ENCODE peak calls at places on chromosomes 3 and 15, in four cellular contexts. V is GM23248, S is mesenchymal stem cell, P is neural progenitor cell. K is an unnamed sample.

GRCh38 chr3:101873619-101874018 is 24.3 kb downstream of the NFKBIZ start:
- DNase-seq in V (peak), S (peak), P (no peak), K (no peak)

GRCh38 chr15:99450896-99451358 is 114.9 kb upstream of the MEF2A start:
- DNase-seq in V (peak), S (no peak), P (peak), K (no peak)

GRCh38 chr3:12994357-12994606 is 78.9 kb downstream of the IQSEC1 start:
- DNase-seq in V (peak), S (peak), P (peak), K (no peak)

GRCh38 chr3:7282988-7283387 is 422.1 kb downstream of the GRM7 start:
- DNase-seq in V (no peak), S (peak), P (no peak), K (no peak)

GRCh38 chr3:184347321-184348056 is 10.1 kb downstream of the FAM131A start:
- DNase-seq in V (peak), S (no peak), P (no peak), K (no peak)

GRCh38 chr3:183324083-183324482 is 71.0 kb downstream of the B3GNT5 start:
- DNase-seq in V (peak), S (no peak), P (no peak), K (no peak)

GRCh38 chr3:45409921-45410320 is 21.5 kb downstream of the LARS2 start:
- DNase-seq in V (no peak), S (no peak), P (no peak), K (no peak)

GRCh38 chr15:41892621-41893421 is 1.0 kb downstream of the SPTBN5 start:
- DNase-seq in V (no peak), S (no peak), P (no peak), K (no peak)

GRCh38 chr3:112010631-112011030 is 11.9 kb downstream of the TAGLN3 start:
- DNase-seq in V (no peak), S (no peak), P (no peak), K (no peak)

GRCh38 chr15:53000412-53000811 is 210.3 kb upstream of the ONECUT1 start:
- DNase-seq in V (no peak), S (no peak), P (peak), K (no peak)

GRCh38 chr3:112403101-112403500 is 70.1 kb downstream of the CD200 start:
- DNase-seq in V (no peak), S (no peak), P (no peak), K (no peak)

GRCh38 chr15:68429691-68430470 is 2.1 kb downstream of the ITGA11 start:
- DNase-seq in V (peak), S (peak), P (no peak), K (no peak)

GRCh38 chr15:66369773-66370651 is 13.5 kb upstream of the TIPIN start:
- DNase-seq in V (peak), S (peak), P (no peak), K (no peak)

GRCh38 chr3:113287111-113287817 is 75.9 kb downstream of the BOC start:
- DNase-seq in V (peak), S (peak), P (no peak), K (no peak)

GRCh38 chr3:178480274-178480673 is 56.0 kb upstream of the KCNMB2 start:
- DNase-seq in V (no peak), S (no peak), P (no peak), K (no peak)

GRCh38 chr3:97736928-97737327 is 27.6 kb upstream of the ARL6 start:
- DNase-seq in V (no peak), S (no peak), P (peak), K (no peak)

DNA sequence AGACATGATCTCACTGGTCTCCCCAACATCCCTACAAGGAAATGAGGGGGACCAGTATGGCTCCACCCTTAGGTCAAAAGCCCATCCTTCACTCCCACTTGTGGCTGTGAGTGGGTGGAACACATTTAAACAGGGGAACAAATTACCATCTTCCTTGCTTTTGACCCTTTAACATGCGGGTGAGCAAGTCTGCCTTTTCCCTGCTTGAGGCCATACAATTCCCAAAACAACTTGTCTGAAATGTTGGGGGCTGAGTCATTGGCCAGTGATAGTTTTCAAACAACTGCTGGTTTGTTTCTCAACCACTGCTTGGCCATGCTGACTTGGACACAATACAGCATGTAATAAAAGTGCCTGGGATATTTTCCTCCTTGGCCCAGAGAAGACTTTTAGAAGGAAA is 39.6 kb downstream of the COL8A1 start:
- DNase-seq in V (peak), S (peak), P (no peak), K (no peak)
- H3K9ac ChIP-seq in V (peak), S (peak), P (no peak), K (no peak)

GRCh38 chr3:128584412-128585020 is 66.1 kb downstream of the RPN1 start:
- DNase-seq in V (peak), S (peak), P (peak), K (peak)
- H3K9ac ChIP-seq in V (peak), S (no peak), P (no peak), K (peak)

GRCh38 chr3:71063768-71064287 is 519.7 kb downstream of the FOXP1 start:
- DNase-seq in V (peak), S (peak), P (peak), K (peak)
- H3K9ac ChIP-seq in V (peak), S (peak), P (no peak), K (peak)

GRCh38 chr3:16174389-16174788 is at the start of gene GALNT15:
- DNase-seq in V (peak), S (peak), P (peak), K (no peak)
- H3K9ac ChIP-seq in V (peak), S (peak), P (no peak), K (no peak)

DNA sequence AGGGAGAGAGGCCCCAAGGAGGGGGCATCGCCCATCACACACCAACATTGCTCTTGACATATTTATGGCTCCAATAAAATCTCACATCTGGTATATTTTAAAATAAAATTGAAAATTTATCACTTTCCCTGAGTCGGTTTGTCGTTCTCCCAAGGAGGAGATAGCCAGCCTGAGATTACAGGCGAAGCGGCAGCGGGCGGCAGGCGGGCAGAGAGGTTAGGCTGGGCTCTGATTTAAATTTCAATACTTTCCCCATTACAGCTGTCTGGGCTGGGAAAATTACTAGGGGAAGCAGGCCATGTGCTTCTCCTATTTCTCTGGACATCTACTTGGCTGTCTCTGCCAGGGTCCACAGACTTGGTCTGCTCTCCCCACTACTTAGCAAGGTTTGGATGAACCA is 98.7 kb downstream of the LINGO1 start:
- DNase-seq in V (no peak), S (no peak), P (no peak), K (no peak)
- H3K9ac ChIP-seq in V (no peak), S (no peak), P (no peak), K (no peak)

K was measured in Karpas-422.